ENCODE peak calls at places on chromosome 15, in eight cellular contexts. F, X, B, W, C, K, O and U are unnamed samples.

GRCh38 chr15:66292261-66293084 is 895 bp upstream of the DIS3L start:
- DNase-seq in F (peak; percentile 31), X (no peak), B (no peak), W (peak; percentile 9), C (no peak), K (no peak), O (no peak), U (no peak)

GRCh38 chr15:51367322-51367976 is 26.0 kb downstream of the GLDN start:
- DNase-seq in F (no peak), X (no peak), B (no peak), W (no peak), C (no peak), K (peak; percentile 18), O (no peak), U (no peak)

GRCh38 chr15:61832223-61832622 is 228.0 kb downstream of the VPS13C start:
- DNase-seq in F (no peak), X (no peak), B (no peak), W (no peak), C (no peak), K (no peak), O (no peak), U (no peak)

GRCh38 chr15:75354454-75354853 is 7.6 kb downstream of the NEIL1 start:
- DNase-seq in F (no peak), X (no peak), B (no peak), W (no peak), C (no peak), K (no peak), O (no peak), U (no peak)

GRCh38 chr15:51483520-51483919 is 139.1 kb downstream of the DMXL2 start:
- DNase-seq in F (no peak), X (no peak), B (no peak), W (no peak), C (peak; percentile 44), K (no peak), O (no peak), U (no peak)

GRCh38 chr15:66097151-66098018 is 156.2 kb downstream of the MEGF11 start:
- DNase-seq in F (no peak), X (no peak), B (no peak), W (no peak), C (no peak), K (no peak), O (no peak), U (no peak)

GRCh38 chr15:80550910-80551265 is 144.2 kb upstream of the ABHD17C start:
- DNase-seq in F (no peak), X (no peak), B (peak; percentile 17), W (peak; percentile 36), C (no peak), K (no peak), O (no peak), U (no peak)

GRCh38 chr15:70799667-70800450 is 36.5 kb upstream of the UACA start:
- DNase-seq in F (no peak), X (no peak), B (peak; percentile 94), W (peak; percentile 69), C (no peak), K (peak; percentile 31), O (no peak), U (no peak)

GRCh38 chr15:65952425-65953053 is 83.2 kb downstream of the RAB11A start:
- DNase-seq in F (peak; percentile 46), X (no peak), B (peak; percentile 46), W (peak; percentile 50), C (no peak), K (no peak), O (no peak), U (no peak)

GRCh38 chr15:48682949-48683651 is 37.6 kb upstream of the FBN1 start:
- DNase-seq in F (no peak), X (peak; percentile 51), B (no peak), W (peak; percentile 23), C (no peak), K (no peak), O (no peak), U (peak; percentile 82)

GRCh38 chr15:62462268-62462667 is 297.2 kb upstream of the C2CD4B start:
- DNase-seq in F (no peak), X (no peak), B (no peak), W (no peak), C (no peak), K (no peak), O (peak; percentile 42), U (no peak)

GRCh38 chr15:33104276-33104675 is 90.2 kb downstream of the FMN1 start:
- DNase-seq in F (peak; percentile 21), X (no peak), B (peak; percentile 72), W (no peak), C (no peak), K (no peak), O (no peak), U (no peak)

GRCh38 chr15:78206326-78207109 is 27.8 kb downstream of the ACSBG1 start:
- DNase-seq in F (no peak), X (no peak), B (no peak), W (no peak), C (peak; percentile 54), K (peak; percentile 3), O (no peak), U (peak; percentile 17)

GRCh38 chr15:27574541-27575054 is 524.5 kb downstream of the OCA2 start:
- DNase-seq in F (no peak), X (no peak), B (no peak), W (no peak), C (no peak), K (no peak), O (no peak), U (no peak)

GRCh38 chr15:68029959-68030358 is 24.2 kb upstream of the PIAS1 start:
- DNase-seq in F (no peak), X (no peak), B (no peak), W (no peak), C (no peak), K (no peak), O (no peak), U (no peak)

DNA sequence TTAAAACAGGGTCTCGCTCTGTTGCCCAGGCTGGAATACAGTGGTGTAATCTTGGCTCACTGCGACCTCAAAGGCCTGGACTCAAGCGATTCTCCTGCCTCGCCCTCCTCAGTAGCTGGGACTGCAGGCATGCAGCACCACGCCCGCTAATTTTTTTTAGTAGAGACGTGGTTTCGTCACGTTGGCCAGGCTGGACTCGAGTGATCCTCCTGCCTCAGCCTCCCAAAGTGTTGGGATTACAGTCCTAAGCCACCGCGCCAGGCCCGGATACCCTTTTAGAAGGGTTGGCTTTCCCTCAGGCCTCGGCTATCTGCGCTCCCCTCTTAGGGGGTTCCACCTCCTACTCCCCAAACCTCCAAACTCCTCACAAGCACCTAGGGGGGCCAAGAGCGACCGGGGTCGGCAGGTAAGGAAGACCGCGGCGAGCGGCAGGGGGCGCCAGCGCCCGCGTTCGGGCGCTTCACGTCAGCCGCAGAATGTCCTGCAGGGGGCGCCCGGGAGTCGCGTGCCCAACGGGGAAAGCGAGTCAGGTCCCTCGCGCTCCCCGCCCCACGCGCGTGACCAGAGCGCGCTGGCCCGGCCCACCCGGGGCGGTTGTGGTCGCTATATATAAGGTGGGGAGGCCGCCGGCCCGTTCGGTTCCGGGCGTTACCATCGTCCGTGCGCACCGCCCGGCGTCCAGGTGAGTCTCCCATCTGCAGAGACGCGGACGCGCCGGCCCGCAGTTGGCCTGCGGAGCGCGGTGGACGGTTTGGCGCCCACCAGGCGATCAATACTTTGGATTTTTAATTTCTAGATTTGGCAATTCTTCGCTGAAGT is 51.8 kb upstream of the GATM start:
- DNase-seq in F (peak; percentile 58), X (peak; percentile 90), B (peak; percentile 50), W (peak; percentile 79), C (peak; percentile 87), K (peak; percentile 51), O (peak; percentile 54), U (peak; percentile 73)
- TF ChIP-seq POLR2A in F (no peak), X (no peak), B (no peak), W (no peak), C (no peak), K (peak; percentile 25), O (no peak), U (no peak)

GRCh38 chr15:99052205-99052604 is 44.6 kb upstream of the PGPEP1L start:
- DNase-seq in F (peak; percentile 48), X (no peak), B (no peak), W (no peak), C (no peak), K (no peak), O (no peak), U (no peak)

GRCh38 chr15:99054892-99055291 is 47.3 kb upstream of the PGPEP1L start:
- DNase-seq in F (no peak), X (no peak), B (no peak), W (no peak), C (no peak), K (no peak), O (no peak), U (no peak)

GRCh38 chr15:99054025-99054387 is 46.4 kb upstream of the PGPEP1L start:
- DNase-seq in F (no peak), X (no peak), B (no peak), W (no peak), C (no peak), K (no peak), O (no peak), U (no peak)

GRCh38 chr15:99055555-99056134 is 48.1 kb upstream of the PGPEP1L start:
- DNase-seq in F (no peak), X (no peak), B (no peak), W (no peak), C (no peak), K (no peak), O (no peak), U (no peak)

GRCh38 chr15:99053380-99054024 is 45.9 kb upstream of the PGPEP1L start:
- DNase-seq in F (no peak), X (no peak), B (no peak), W (no peak), C (no peak), K (no peak), O (no peak), U (peak; percentile 13)
- TF ChIP-seq POLR2A in F (no peak), X (no peak), B (no peak), W (no peak), C (no peak), K (no peak), O (no peak), U (no peak)

GRCh38 chr15:69593981-69594966 is 141.7 kb downstream of the RPLP1 start:
- DNase-seq in F (peak; percentile 20), X (peak; percentile 69), B (no peak), W (peak; percentile 91), C (peak; percentile 74), K (peak; percentile 97), O (peak; percentile 39), U (peak; percentile 59)
- TF ChIP-seq POLR2A in F (no peak), X (no peak), B (no peak), W (peak; percentile 15), C (no peak), K (no peak), O (no peak), U (no peak)

GRCh38 chr15:42364529-42364928 is 5.2 kb downstream of the CAPN3 start:
- DNase-seq in F (no peak), X (no peak), B (peak; percentile 76), W (peak; percentile 67), C (no peak), K (peak; percentile 12), O (peak; percentile 18), U (no peak)

GRCh38 chr15:42363942-42364341 is 4.6 kb downstream of the CAPN3 start:
- DNase-seq in F (no peak), X (no peak), B (no peak), W (no peak), C (no peak), K (no peak), O (no peak), U (no peak)

GRCh38 chr15:42368096-42368495 is 8.8 kb downstream of the CAPN3 start:
- DNase-seq in F (no peak), X (no peak), B (no peak), W (no peak), C (no peak), K (no peak), O (no peak), U (no peak)

GRCh38 chr15:42367041-42367440 is 7.7 kb downstream of the CAPN3 start:
- DNase-seq in F (peak; percentile 52), X (no peak), B (no peak), W (peak; percentile 51), C (no peak), K (no peak), O (no peak), U (no peak)

GRCh38 chr15:42366151-42366550 is 6.8 kb downstream of the CAPN3 start:
- DNase-seq in F (no peak), X (no peak), B (no peak), W (peak; percentile 69), C (no peak), K (no peak), O (no peak), U (no peak)
- TF ChIP-seq POLR2A in F (no peak), X (no peak), B (no peak), W (no peak), C (no peak), K (no peak), O (no peak), U (no peak)